ENCODE peak calls at places on chromosomes 16 and 17, in six cellular contexts. O, X, R, V, I and B are unnamed samples.

GRCh38 chr17:79046501-79047280 is 22.7 kb downstream of the C1QTNF1 start:
- DNase-seq in O (no peak), X (peak; percentile 74), R (no peak), V (no peak), I (no peak), B (peak; percentile 41)

GRCh38 chr16:85327731-85328664 is 215.7 kb upstream of the CIBAR2 start:
- DNase-seq in O (no peak), X (no peak), R (no peak), V (no peak), I (no peak), B (no peak)

GRCh38 chr17:60161598-60162330 is 12.0 kb downstream of the CA4 start:
- DNase-seq in O (no peak), X (no peak), R (no peak), V (no peak), I (no peak), B (no peak)

GRCh38 chr17:64291268-64291851 is 28.3 kb upstream of the TEX2 start:
- DNase-seq in O (peak; percentile 17), X (no peak), R (no peak), V (no peak), I (no peak), B (no peak)

GRCh38 chr17:9842057-9842758 is 16.5 kb downstream of the GLP2R start:
- DNase-seq in O (no peak), X (peak; percentile 61), R (no peak), V (no peak), I (peak; percentile 41), B (peak; percentile 62)

GRCh38 chr17:82899941-82900340 is 60.1 kb upstream of the ZNF750 start:
- DNase-seq in O (no peak), X (no peak), R (no peak), V (no peak), I (no peak), B (no peak)

GRCh38 chr17:33785281-33785680 is 469.8 kb upstream of the CCL2 start:
- DNase-seq in O (no peak), X (no peak), R (no peak), V (no peak), I (no peak), B (no peak)

GRCh38 chr17:1829579-1830257 is at the start of the genes RPA1 and SMYD4:
- DNase-seq in O (peak; percentile 89), X (peak; percentile 82), R (peak; percentile 97), V (peak; percentile 79), I (peak; percentile 88), B (peak; percentile 98)

GRCh38 chr17:57892820-57893595 is 43.2 kb upstream of the MRPS23 start:
- DNase-seq in O (no peak), X (peak; percentile 100), R (peak; percentile 85), V (no peak), I (peak; percentile 99), B (peak; percentile 100)

GRCh38 chr16:66274335-66275110 is 92.0 kb upstream of the CDH5 start:
- DNase-seq in O (no peak), X (peak; percentile 38), R (no peak), V (no peak), I (peak; percentile 40), B (peak; percentile 57)

GRCh38 chr16:85413713-85414663 is 199.1 kb upstream of the GSE1 start:
- DNase-seq in O (no peak), X (no peak), R (no peak), V (no peak), I (no peak), B (no peak)

GRCh38 chr16:83095926-83096692 is 469.3 kb downstream of the CDH13 start:
- DNase-seq in O (no peak), X (peak; percentile 58), R (no peak), V (no peak), I (peak; percentile 65), B (peak; percentile 51)

GRCh38 chr17:50480854-50481490 is 2.3 kb downstream of the RSAD1 start:
- DNase-seq in O (no peak), X (no peak), R (no peak), V (no peak), I (no peak), B (peak; percentile 38)

GRCh38 chr16:67055712-67056487 is 27.0 kb downstream of the CBFB start:
- DNase-seq in O (peak; percentile 32), X (peak; percentile 94), R (peak; percentile 90), V (no peak), I (peak; percentile 95), B (peak; percentile 97)

GRCh38 chr17:35312790-35313711 is 60.4 kb downstream of the SLFN11 start:
- DNase-seq in O (peak; percentile 69), X (peak; percentile 79), R (peak; percentile 55), V (no peak), I (peak; percentile 67), B (peak; percentile 77)

GRCh38 chr17:34780438-34780837 is 180.8 kb downstream of the CCT6B start:
- DNase-seq in O (no peak), X (no peak), R (no peak), V (no peak), I (no peak), B (no peak)

GRCh38 chr17:80110447-80110812 is 9.0 kb downstream of the GAA start:
- DNase-seq in O (no peak), X (no peak), R (no peak), V (no peak), I (no peak), B (no peak)

GRCh38 chr17:29592850-29593545 is at the start of gene ANKRD13B:
- DNase-seq in O (peak; percentile 47), X (no peak), R (peak; percentile 63), V (peak; percentile 58), I (peak; percentile 32), B (peak; percentile 59)

GRCh38 chr16:75810342-75810741 is 84.1 kb upstream of the CPHXL start:
- DNase-seq in O (no peak), X (no peak), R (no peak), V (no peak), I (no peak), B (no peak)